ENCODE peak calls at places on chromosomes 13 and 19, in ten cellular contexts. One of them, this sample, is unnamed.

GRCh38 chr13:80196756-80197155 is 144.2 kb downstream of the SPRY2 start:
- DNase-seq in cardiac fibroblast: no peak
- DNase-seq in globus pallidus: no peak
- DNase-seq in retina: no peak
- DNase-seq in SHP77: no peak
- DNase-seq in GM04504: peak
- DNase-seq in activated T-cell treated with anti-CD3 and anti-CD28 coated beads for 1 hour: no peak
- DNase-seq in stimulated activated CD8-positive, alpha-beta memory T cell treated with anti-CD3 and anti-CD28 coated beads, Interleukin-15, amount 100 ng/mL, for 4 hours: no peak
- DNase-seq in activated naive CD8-positive, alpha-beta T cell treated with anti-CD3 and anti-CD28 coated beads, Interleukin-2, amount 10 ng/mL, durations not matched to agents 7 days and 5 days: no peak
- DNase-seq in heart right ventricle: no peak
- DNase-seq in this sample: no peak

GRCh38 chr19:5809053-5809452 is 4.2 kb downstream of the NRTN start:
- DNase-seq in cardiac fibroblast: no peak
- DNase-seq in globus pallidus: no peak
- DNase-seq in activated T-cell treated with anti-CD3 and anti-CD28 coated beads for 1 hour: no peak
- DNase-seq in GM04504: no peak
- DNase-seq in SHP77: no peak
- DNase-seq in retina: no peak
- DNase-seq in heart right ventricle: no peak
- DNase-seq in stimulated activated CD8-positive, alpha-beta memory T cell treated with anti-CD3 and anti-CD28 coated beads, Interleukin-15, amount 100 ng/mL, for 4 hours: no peak
- DNase-seq in activated naive CD8-positive, alpha-beta T cell treated with anti-CD3 and anti-CD28 coated beads, Interleukin-2, amount 10 ng/mL, durations not matched to agents 7 days and 5 days: no peak
- DNase-seq in this sample: no peak

GRCh38 chr19:30266687-30267086 is 105.5 kb upstream of the ZNF536 start:
- DNase-seq in activated T-cell treated with anti-CD3 and anti-CD28 coated beads for 1 hour: no peak
- DNase-seq in GM04504: no peak
- DNase-seq in globus pallidus: no peak
- DNase-seq in heart right ventricle: no peak
- DNase-seq in activated naive CD8-positive, alpha-beta T cell treated with anti-CD3 and anti-CD28 coated beads, Interleukin-2, amount 10 ng/mL, durations not matched to agents 7 days and 5 days: no peak
- DNase-seq in cardiac fibroblast: no peak
- DNase-seq in retina: no peak
- DNase-seq in stimulated activated CD8-positive, alpha-beta memory T cell treated with anti-CD3 and anti-CD28 coated beads, Interleukin-15, amount 100 ng/mL, for 4 hours: no peak
- DNase-seq in SHP77: no peak
- DNase-seq in this sample: no peak

GRCh38 chr13:48532146-48532472 is 771 bp downstream of the RCBTB2 start:
- DNase-seq in heart right ventricle: no peak
- DNase-seq in activated T-cell treated with anti-CD3 and anti-CD28 coated beads for 1 hour: no peak
- DNase-seq in activated naive CD8-positive, alpha-beta T cell treated with anti-CD3 and anti-CD28 coated beads, Interleukin-2, amount 10 ng/mL, durations not matched to agents 7 days and 5 days: no peak
- DNase-seq in cardiac fibroblast: peak
- DNase-seq in stimulated activated CD8-positive, alpha-beta memory T cell treated with anti-CD3 and anti-CD28 coated beads, Interleukin-15, amount 100 ng/mL, for 4 hours: peak
- DNase-seq in GM04504: no peak
- DNase-seq in retina: no peak
- DNase-seq in globus pallidus: no peak
- DNase-seq in SHP77: no peak
- DNase-seq in this sample: no peak

GRCh38 chr13:110615005-110615321 is 382 bp upstream of the NAXD start:
- DNase-seq in cardiac fibroblast: no peak
- DNase-seq in heart right ventricle: no peak
- DNase-seq in activated naive CD8-positive, alpha-beta T cell treated with anti-CD3 and anti-CD28 coated beads, Interleukin-2, amount 10 ng/mL, durations not matched to agents 7 days and 5 days: no peak
- DNase-seq in stimulated activated CD8-positive, alpha-beta memory T cell treated with anti-CD3 and anti-CD28 coated beads, Interleukin-15, amount 100 ng/mL, for 4 hours: no peak
- DNase-seq in SHP77: no peak
- DNase-seq in GM04504: no peak
- DNase-seq in activated T-cell treated with anti-CD3 and anti-CD28 coated beads for 1 hour: no peak
- DNase-seq in retina: no peak
- DNase-seq in globus pallidus: no peak
- DNase-seq in this sample: no peak

GRCh38 chr19:1006711-1007398 is 6.6 kb downstream of the GRIN3B start:
- DNase-seq in stimulated activated CD8-positive, alpha-beta memory T cell treated with anti-CD3 and anti-CD28 coated beads, Interleukin-15, amount 100 ng/mL, for 4 hours: no peak
- DNase-seq in activated naive CD8-positive, alpha-beta T cell treated with anti-CD3 and anti-CD28 coated beads, Interleukin-2, amount 10 ng/mL, durations not matched to agents 7 days and 5 days: no peak
- DNase-seq in activated T-cell treated with anti-CD3 and anti-CD28 coated beads for 1 hour: no peak
- DNase-seq in cardiac fibroblast: no peak
- DNase-seq in SHP77: no peak
- DNase-seq in retina: no peak
- DNase-seq in globus pallidus: no peak
- DNase-seq in heart right ventricle: no peak
- DNase-seq in GM04504: no peak
- DNase-seq in this sample: no peak

GRCh38 chr13:99285432-99286182 is 21.6 kb downstream of the GPR183 start:
- DNase-seq in GM04504: no peak
- DNase-seq in cardiac fibroblast: peak
- DNase-seq in SHP77: no peak
- DNase-seq in retina: no peak
- DNase-seq in globus pallidus: no peak
- DNase-seq in heart right ventricle: peak
- DNase-seq in stimulated activated CD8-positive, alpha-beta memory T cell treated with anti-CD3 and anti-CD28 coated beads, Interleukin-15, amount 100 ng/mL, for 4 hours: no peak
- DNase-seq in activated naive CD8-positive, alpha-beta T cell treated with anti-CD3 and anti-CD28 coated beads, Interleukin-2, amount 10 ng/mL, durations not matched to agents 7 days and 5 days: no peak
- DNase-seq in activated T-cell treated with anti-CD3 and anti-CD28 coated beads for 1 hour: no peak
- DNase-seq in this sample: no peak

GRCh38 chr13:43698743-43699142 is 88.0 kb downstream of the ENOX1 start:
- DNase-seq in retina: no peak
- DNase-seq in heart right ventricle: no peak
- DNase-seq in GM04504: peak
- DNase-seq in activated naive CD8-positive, alpha-beta T cell treated with anti-CD3 and anti-CD28 coated beads, Interleukin-2, amount 10 ng/mL, durations not matched to agents 7 days and 5 days: no peak
- DNase-seq in globus pallidus: peak
- DNase-seq in cardiac fibroblast: peak
- DNase-seq in stimulated activated CD8-positive, alpha-beta memory T cell treated with anti-CD3 and anti-CD28 coated beads, Interleukin-15, amount 100 ng/mL, for 4 hours: no peak
- DNase-seq in SHP77: no peak
- DNase-seq in activated T-cell treated with anti-CD3 and anti-CD28 coated beads for 1 hour: no peak
- DNase-seq in this sample: no peak

GRCh38 chr13:75250526-75251183 is 231.3 kb downstream of the TBC1D4 start:
- DNase-seq in retina: no peak
- DNase-seq in activated T-cell treated with anti-CD3 and anti-CD28 coated beads for 1 hour: no peak
- DNase-seq in globus pallidus: no peak
- DNase-seq in cardiac fibroblast: peak
- DNase-seq in stimulated activated CD8-positive, alpha-beta memory T cell treated with anti-CD3 and anti-CD28 coated beads, Interleukin-15, amount 100 ng/mL, for 4 hours: no peak
- DNase-seq in GM04504: no peak
- DNase-seq in heart right ventricle: peak
- DNase-seq in SHP77: no peak
- DNase-seq in activated naive CD8-positive, alpha-beta T cell treated with anti-CD3 and anti-CD28 coated beads, Interleukin-2, amount 10 ng/mL, durations not matched to agents 7 days and 5 days: no peak
- DNase-seq in this sample: no peak

This sample was measured in B cell.